ENCODE peak calls at places on chromosomes 2 and 18, in five cellular contexts. J is thyroid gland, C is tibial nerve, N is right lobe of liver, W is A549. H is an unnamed sample.

GRCh38 chr2:241926541-241927311 is 57.2 kb downstream of the RTP5 start:
- DNase-seq in N (peak; percentile 84), W (no peak), C (no peak), J (no peak), H (peak; percentile 53)

GRCh38 chr2:207239222-207239674 is 73.5 kb upstream of the KLF7 start:
- DNase-seq in C (peak; percentile 21), W (peak; percentile 56), N (no peak), J (peak; percentile 9), H (peak; percentile 90)

GRCh38 chr2:70753978-70754377 is 14.0 kb downstream of the ADD2 start:
- DNase-seq in J (no peak), W (no peak), N (no peak), C (no peak), H (no peak)

GRCh38 chr2:42809876-42810125 is 17.4 kb upstream of the HAAO start:
- DNase-seq in N (peak; percentile 90), C (peak; percentile 65), J (peak; percentile 88), W (peak; percentile 87), H (peak; percentile 96)

GRCh38 chr2:232979871-232980461 is 33.1 kb downstream of the NGEF start:
- DNase-seq in N (no peak), J (no peak), W (peak; percentile 88), C (no peak), H (no peak)

GRCh38 chr2:96117701-96118588 is 1.6 kb upstream of the ADRA2B start:
- DNase-seq in J (no peak), N (peak; percentile 33), C (no peak), W (no peak), H (no peak)

GRCh38 chr2:201882353-201883095 is 76.2 kb downstream of the CDK15 start:
- DNase-seq in C (no peak), N (no peak), W (no peak), J (no peak), H (no peak)

GRCh38 chr2:136005462-136006205 is 20.2 kb upstream of the DARS1 start:
- DNase-seq in J (no peak), N (no peak), W (no peak), C (no peak), H (no peak)

GRCh38 chr18:24051256-24051947 is 36.8 kb downstream of the TTC39C start:
- DNase-seq in J (no peak), N (no peak), W (peak; percentile 71), C (no peak), H (no peak)

GRCh38 chr2:144183744-144184143 is 336.2 kb downstream of the ZEB2 start:
- DNase-seq in J (peak; percentile 3), W (no peak), N (no peak), C (no peak), H (no peak)

GRCh38 chr18:53682796-53683195 is 541.7 kb downstream of the MBD2 start:
- DNase-seq in W (no peak), N (no peak), J (no peak), C (no peak), H (no peak)

GRCh38 chr2:211453311-211453894 is 897.0 kb downstream of the CPS1 start:
- DNase-seq in W (no peak), C (no peak), N (no peak), J (no peak), H (no peak)

GRCh38 chr2:211869134-211869533 is 669.5 kb downstream of the ERBB4 start:
- DNase-seq in N (no peak), C (no peak), W (no peak), J (no peak), H (no peak)

GRCh38 chr2:64376926-64377325 is 77.0 kb upstream of the LGALSL start:
- DNase-seq in C (no peak), W (no peak), J (no peak), N (no peak), H (no peak)

GRCh38 chr2:55408946-55409868 is 10.4 kb downstream of the CCDC88A start:
- DNase-seq in W (no peak), J (no peak), N (no peak), C (no peak), H (no peak)

GRCh38 chr2:73269686-73270465 is 14.4 kb downstream of the FBXO41 start:
- DNase-seq in C (no peak), W (no peak), J (no peak), N (no peak), H (no peak)

GRCh38 chr2:118738524-118739308 is 108.7 kb downstream of the EN1 start:
- DNase-seq in N (no peak), J (no peak), C (no peak), W (peak; percentile 77), H (peak; percentile 86)

GRCh38 chr2:160221391-160222276 is 21.6 kb upstream of the ITGB6 start:
- DNase-seq in N (no peak), C (no peak), W (peak; percentile 91), J (peak; percentile 87), H (no peak)

GRCh38 chr2:109210431-109211200 is 81.6 kb downstream of the SH3RF3 start:
- DNase-seq in C (no peak), N (no peak), W (no peak), J (no peak), H (no peak)

GRCh38 chr2:221423212-221423804 is 148.8 kb downstream of the EPHA4 start:
- DNase-seq in C (no peak), J (no peak), W (no peak), N (no peak), H (no peak)

GRCh38 chr18:33805592-33805991 is 227.6 kb downstream of the ASXL3 start:
- DNase-seq in W (no peak), J (no peak), N (no peak), C (no peak), H (no peak)

GRCh38 chr2:241285596-241285995 is 29.9 kb downstream of the HDLBP start:
- DNase-seq in W (no peak), C (no peak), J (no peak), N (no peak), H (no peak)

GRCh38 chr2:173462908-173463840 is 108.5 kb downstream of the CDCA7 start:
- DNase-seq in N (no peak), J (no peak), W (no peak), C (no peak), H (no peak)

GRCh38 chr18:46407471-46408166 is 249.4 kb downstream of the LOXHD1 start:
- DNase-seq in J (no peak), W (no peak), N (no peak), C (no peak), H (no peak)

GRCh38 chr2:190440113-190440512 is 32.0 kb downstream of the MFSD6 start:
- DNase-seq in W (no peak), J (no peak), N (no peak), C (no peak), H (no peak)

GRCh38 chr2:190443778-190444481 is 35.8 kb downstream of the MFSD6 start:
- DNase-seq in C (no peak), W (no peak), N (no peak), J (peak; percentile 54), H (peak; percentile 32)

GRCh38 chr2:190443055-190443454 is 34.9 kb downstream of the MFSD6 start:
- DNase-seq in J (no peak), W (no peak), C (no peak), N (no peak), H (no peak)

GRCh38 chr2:190444954-190445353 is 36.8 kb downstream of the MFSD6 start:
- DNase-seq in C (no peak), J (no peak), N (no peak), W (no peak), H (no peak)

GRCh38 chr2:190441564-190441963 is 33.4 kb downstream of the MFSD6 start:
- DNase-seq in J (peak; percentile 61), W (no peak), C (no peak), N (no peak), H (no peak)
- H3K4me3 ChIP-seq in J (no peak overlapping the region), W (no peak overlapping the region), C (no peak overlapping the region), N (no peak overlapping the region), H (no peak overlapping the region)

GRCh38 chr2:10302479-10303173 is at the start of gene HPCAL1:
- DNase-seq in C (peak; percentile 66), J (peak; percentile 87), N (peak; percentile 98), W (peak; percentile 93), H (peak; percentile 97)
- TF ChIP-seq POLR2A in C (peak; percentile 92), J (peak; percentile 61), N (peak; percentile 98), W (peak; percentile 91), H (no peak)

GRCh38 chr2:98458667-98459380 is 14.2 kb downstream of the INPP4A start:
- DNase-seq in W (no peak), J (no peak), C (no peak), N (no peak), H (no peak)
- H3K4me3 ChIP-seq in W (no peak overlapping the region), J (no peak overlapping the region), C (no peak overlapping the region), N (no peak overlapping the region), H (no peak overlapping the region)

GRCh38 chr2:231464576-231465540 is 574 bp upstream of the NCL start:
- DNase-seq in C (peak; percentile 99), W (no peak), J (peak; percentile 98), N (peak; percentile 99), H (peak; percentile 98)
- TF ChIP-seq POLR2A in C (no peak), W (peak; percentile 67), J (no peak), N (no peak), H (no peak)

GRCh38 chr2:127479866-127480743 is 46.2 kb downstream of the IWS1 start:
- DNase-seq in N (no peak), C (no peak), W (no peak), J (no peak), H (no peak)

GRCh38 chr2:127485051-127485693 is 41.1 kb downstream of the IWS1 start:
- DNase-seq in J (peak; percentile 66), W (no peak), C (no peak), N (no peak), H (no peak)

GRCh38 chr2:127482031-127482430 is 44.3 kb downstream of the IWS1 start:
- DNase-seq in C (no peak), N (no peak), J (no peak), W (no peak), H (no peak)

GRCh38 chr2:127475788-127476187 is 50.5 kb downstream of the IWS1 start:
- DNase-seq in J (no peak), W (no peak), C (no peak), N (no peak), H (no peak)

DNA sequence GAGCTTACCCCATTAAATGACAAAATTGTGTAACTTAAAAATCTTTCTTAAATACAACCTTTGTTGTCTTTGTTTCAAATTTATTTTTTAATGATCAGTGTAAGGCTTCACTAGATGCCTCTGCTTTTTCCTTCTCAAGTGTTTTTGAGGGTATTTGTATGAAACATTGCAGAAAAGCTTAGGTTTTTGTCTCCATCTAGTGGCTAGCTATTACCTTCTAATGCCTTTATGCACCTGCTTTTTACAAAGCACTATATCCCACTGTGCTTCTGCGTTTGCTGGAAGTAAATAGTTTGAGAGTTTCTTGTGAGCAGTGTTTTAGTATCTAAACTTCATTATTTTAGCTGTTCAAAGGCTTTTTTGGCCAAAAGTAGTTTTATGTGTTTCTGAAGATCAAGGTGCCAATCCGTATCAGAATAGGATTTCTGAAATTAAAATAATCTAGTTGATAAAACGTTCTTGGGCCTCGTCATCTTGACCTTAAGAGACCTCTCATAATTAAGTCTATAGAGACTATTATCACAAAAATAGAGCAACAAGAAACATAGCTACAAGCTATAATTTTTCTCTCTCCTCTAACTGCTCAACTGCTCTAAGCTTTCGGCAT is 47.0 kb downstream of the IWS1 start:
- DNase-seq in C (no peak), N (no peak), W (peak; percentile 72), J (no peak), H (no peak)
- H3K4me3 ChIP-seq in C (no peak overlapping the region), N (no peak overlapping the region), W (no peak overlapping the region), J (no peak overlapping the region), H (no peak overlapping the region)

GRCh38 chr2:157989227-157989626 is 112.4 kb upstream of the UPP2 start:
- DNase-seq in J (no peak), W (no peak), N (no peak), C (no peak), H (no peak)
- TF ChIP-seq POLR2A in J (no peak), W (no peak), N (no peak), C (no peak), H (no peak)

GRCh38 chr2:219000569-219000960 is 7.3 kb upstream of the CRYBA2 start:
- DNase-seq in W (no peak), J (no peak), C (no peak), N (no peak), H (no peak)
- H3K4me3 ChIP-seq in W (no peak overlapping the region), J (no peak overlapping the region), C (no peak overlapping the region), N (no peak overlapping the region), H (no peak overlapping the region)